ENCODE peak calls at places on chromosomes 4 and X, in five cellular contexts. D is HepG2, C is NT2/D1, P is H1, X is GM12878. J is an unnamed sample.

GRCh38 chr4:107630185-107630705 is 89.8 kb downstream of the PAPSS1 start:
- DNase-seq in P (no peak), C (no peak), D (no peak), X (no peak), J (no peak)

GRCh38 chr4:47213106-47213505 is 181.7 kb downstream of the GABRB1 start:
- DNase-seq in D (no peak), P (no peak), C (no peak), X (no peak), J (no peak)

GRCh38 chr4:36208884-36209473 is 35.3 kb downstream of the ARAP2 start:
- DNase-seq in C (no peak), P (no peak), X (no peak), D (no peak), J (no peak)

GRCh38 chr4:161696957-161697356 is 466.8 kb downstream of the FSTL5 start:
- DNase-seq in P (no peak), X (no peak), D (no peak), C (peak; percentile 3), J (no peak)

GRCh38 chr4:6716018-6716911 is at the start of gene BLOC1S4:
- DNase-seq in P (peak; percentile 86), D (peak; percentile 80), X (peak; percentile 86), C (peak; percentile 89), J (peak; percentile 96)

GRCh38 chr4:79049840-79050520 is 110.7 kb upstream of the PAQR3 start:
- DNase-seq in P (no peak), X (no peak), D (no peak), C (no peak), J (no peak)

GRCh38 chrX:10569946-10570345 is 50.4 kb downstream of the MID1 start:
- DNase-seq in X (no peak), C (no peak), P (no peak), D (no peak), J (no peak)

GRCh38 chrX:72045141-72045540 is 86.6 kb downstream of the RTL5 start:
- DNase-seq in P (no peak), D (no peak), X (no peak), C (no peak), J (no peak)

GRCh38 chr4:145541266-145541770 is 59.7 kb downstream of the SMAD1 start:
- DNase-seq in X (no peak), P (no peak), D (no peak), C (no peak), J (no peak)

GRCh38 chr4:77104405-77105292 is 28.9 kb upstream of the CCNI start:
- DNase-seq in D (no peak), C (no peak), X (no peak), P (no peak), J (no peak)

GRCh38 chrX:21800344-21800770 is 39.1 kb upstream of the MBTPS2 start:
- DNase-seq in C (no peak), D (no peak), P (no peak), X (no peak), J (no peak)

GRCh38 chr4:81919238-81919637 is 447.5 kb upstream of the RASGEF1B start:
- DNase-seq in P (no peak), D (peak; percentile 21), C (no peak), X (no peak), J (peak; percentile 55)

GRCh38 chr4:74197123-74197522 is 39.2 kb downstream of the MTHFD2L start:
- DNase-seq in D (no peak), C (no peak), P (no peak), X (peak; percentile 21), J (no peak)

GRCh38 chrX:11478036-11478435 is 184.8 kb downstream of the AMELX start:
- DNase-seq in P (no peak), C (no peak), D (no peak), X (no peak), J (no peak)

GRCh38 chr4:28360681-28361080 is 1500.0 kb downstream of the STIM2 start:
- DNase-seq in X (no peak), D (no peak), C (no peak), P (no peak), J (no peak)

DNA sequence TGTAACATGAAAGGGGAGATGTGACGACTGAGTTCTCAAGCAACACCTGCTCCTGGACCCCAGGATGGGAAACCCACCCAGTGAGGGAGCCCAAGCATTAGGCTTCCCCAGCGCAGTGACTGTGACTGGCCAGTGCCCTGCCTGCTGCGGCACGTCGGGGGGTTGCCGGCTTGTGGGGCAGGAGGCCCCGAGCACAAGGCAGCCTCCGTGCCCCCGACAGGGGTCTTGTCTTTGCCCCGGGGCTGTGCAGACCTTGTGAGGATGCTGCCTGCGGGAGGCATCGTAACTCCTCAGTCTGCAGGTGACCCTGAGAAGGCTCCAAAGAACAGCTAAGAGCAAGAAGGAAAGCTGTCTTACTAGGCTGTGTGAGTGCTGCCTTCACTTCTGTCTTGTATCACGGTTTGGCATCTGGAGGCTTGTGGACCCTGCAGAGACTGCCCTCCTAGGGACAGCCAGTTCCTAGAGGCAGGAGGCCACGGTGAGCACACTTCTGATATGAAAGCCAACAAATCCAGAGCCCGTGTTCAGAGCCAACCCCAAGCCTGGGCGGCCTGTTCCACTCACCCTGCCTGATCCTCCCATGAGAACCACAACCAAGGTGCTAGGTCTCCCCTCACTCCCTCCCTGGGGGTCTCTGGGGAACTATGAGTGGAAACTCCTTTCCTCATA is 47.7 kb downstream of the FGFRL1 start:
- DNase-seq in P (no peak), X (no peak), C (no peak), D (no peak), J (no peak)
- TF ChIP-seq SUZ12 in P (no peak), X (no peak), C (no peak), D (no peak), J (no peak)

GRCh38 chr4:15299627-15300026 is 128.2 kb upstream of the C1QTNF7 start:
- DNase-seq in D (no peak), P (no peak), X (no peak), C (no peak), J (no peak)

GRCh38 chr4:15297344-15297743 is 130.5 kb upstream of the C1QTNF7 start:
- DNase-seq in P (no peak), D (no peak), C (no peak), X (no peak), J (no peak)

GRCh38 chr4:15303052-15303641 is 124.7 kb upstream of the C1QTNF7 start:
- DNase-seq in C (no peak), X (no peak), D (peak; percentile 64), P (no peak), J (no peak)
- TF ChIP-seq SUZ12 in C (no peak), X (no peak), D (no peak), P (no peak), J (no peak)

GRCh38 chr4:3232871-3233271 is 16.1 kb upstream of the MSANTD1 start:
- DNase-seq in X (no peak), C (no peak), P (no peak), D (no peak), J (no peak)
- TF ChIP-seq SUZ12 in X (no peak), C (no peak), P (no peak), D (no peak), J (no peak)

DNA sequence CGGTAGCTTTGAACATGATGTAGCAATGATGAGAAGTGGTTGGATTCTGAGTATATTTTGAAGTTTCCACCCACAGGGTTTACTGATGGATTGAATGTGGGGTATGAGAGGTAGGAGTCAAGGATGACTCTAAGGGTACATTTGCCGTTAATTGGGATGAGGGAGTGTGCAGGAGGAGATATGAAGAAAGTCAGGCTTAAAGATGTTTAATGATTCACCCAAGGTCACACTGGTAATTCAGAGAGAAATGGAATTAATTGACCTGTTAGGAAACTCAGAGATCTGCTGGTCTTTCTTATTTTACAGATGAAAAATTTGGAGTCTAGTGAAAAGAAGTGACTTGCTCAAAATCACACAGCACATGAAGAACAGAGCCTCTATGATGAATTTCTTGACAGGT is 390.7 kb downstream of the GBA3 start:
- DNase-seq in P (no peak), X (no peak), D (no peak), C (no peak), J (no peak)
- TF ChIP-seq SUZ12 in P (no peak), X (no peak), D (no peak), C (no peak), J (no peak)

GRCh38 chrX:57172544-57172943 is 35.3 kb upstream of the SPIN2A start:
- DNase-seq in D (no peak), P (no peak), X (no peak), C (no peak), J (no peak)
- TF ChIP-seq SUZ12 in D (no peak), P (no peak), X (no peak), C (no peak), J (no peak)